ENCODE peak calls at places on chromosomes 2 and 18, in seven cellular contexts. H, R, V, A, O, E and C are unnamed samples. For H3K9me3, the result is how much of the 10 kb centered on the place peaks cover.

GRCh38 chr2:133486706-133487305 is 81.5 kb downstream of the NCKAP5 start:
- DNase-seq in H (no peak), R (no peak), V (no peak), A (no peak), O (no peak), E (no peak), C (no peak)

GRCh38 chr2:47321411-47322031 is 81.4 kb upstream of the MSH2 start:
- DNase-seq in H (no peak), R (no peak), V (no peak), A (no peak), O (no peak), E (no peak), C (no peak)

GRCh38 chr2:201517094-201517493 is 65.6 kb downstream of the STRADB start:
- DNase-seq in H (no peak), R (no peak), V (no peak), A (no peak), O (no peak), E (no peak), C (no peak)

GRCh38 chr2:241894056-241894641 is 24.6 kb downstream of the RTP5 start:
- DNase-seq in H (no peak), R (peak), V (no peak), A (peak), O (peak), E (no peak), C (no peak)

GRCh38 chr2:207926133-207927076 is 98.9 kb downstream of the PLEKHM3 start:
- DNase-seq in H (no peak), R (no peak), V (no peak), A (no peak), O (no peak), E (no peak), C (no peak)

GRCh38 chr18:74546751-74547530 is 12.6 kb downstream of the CNDP1 start:
- DNase-seq in H (no peak), R (no peak), V (no peak), A (no peak), O (no peak), E (no peak), C (no peak)

GRCh38 chr2:75589344-75590105 is 28.8 kb upstream of the EVA1A start:
- DNase-seq in H (no peak), R (no peak), V (no peak), A (no peak), O (no peak), E (no peak), C (no peak)

GRCh38 chr2:170711774-170712652 is 3.1 kb upstream of the SP5 start:
- DNase-seq in H (no peak), R (peak), V (peak), A (peak), O (no peak), E (peak), C (no peak)

GRCh38 chr18:59650266-59650820 is 46.9 kb downstream of the CCBE1 start:
- DNase-seq in H (no peak), R (no peak), V (no peak), A (no peak), O (no peak), E (no peak), C (no peak)

GRCh38 chr18:3653859-3654441 is 204.0 kb downstream of the TGIF1 start:
- DNase-seq in H (no peak), R (no peak), V (no peak), A (no peak), O (no peak), E (no peak), C (no peak)

GRCh38 chr2:47119001-47119400 is 36.1 kb downstream of the STPG4 start:
- DNase-seq in H (no peak), R (no peak), V (no peak), A (no peak), O (no peak), E (no peak), C (peak)

GRCh38 chr2:3662239-3662638 is 4.2 kb downstream of the ALLC start:
- DNase-seq in H (no peak), R (no peak), V (no peak), A (peak), O (no peak), E (no peak), C (no peak)

GRCh38 chr2:226835420-226835795 is 446 bp upstream of the RHBDD1 start:
- DNase-seq in H (no peak), R (no peak), V (no peak), A (peak), O (no peak), E (no peak), C (no peak)

GRCh38 chr2:10331702-10332401 is 29.1 kb downstream of the HPCAL1 start:
- DNase-seq in H (no peak), R (no peak), V (peak), A (peak), O (no peak), E (no peak), C (no peak)

GRCh38 chr18:57437782-57438668 is 2.9 kb downstream of the ONECUT2 start:
- DNase-seq in H (no peak), R (peak), V (no peak), A (peak), O (no peak), E (peak), C (peak)

GRCh38 chr2:54752439-54752838 is 29.0 kb downstream of the EML6 start:
- DNase-seq in H (no peak), R (no peak), V (no peak), A (no peak), O (no peak), E (no peak), C (no peak)

GRCh38 chr2:228417526-228417925 is 236.0 kb upstream of the SPHKAP start:
- DNase-seq in H (no peak), R (no peak), V (no peak), A (no peak), O (no peak), E (no peak), C (no peak)

GRCh38 chr18:4125246-4125938 is 329.7 kb downstream of the DLGAP1 start:
- DNase-seq in H (no peak), R (no peak), V (no peak), A (no peak), O (no peak), E (peak), C (peak)

GRCh38 chr2:165698621-165698946 is 95.5 kb downstream of the GALNT3 start:
- DNase-seq in H (no peak), R (no peak), V (no peak), A (no peak), O (no peak), E (peak), C (peak)

GRCh38 chr2:32947484-32948143 is 861 bp downstream of the LTBP1 start:
- DNase-seq in H (no peak), R (peak), V (peak), A (peak), O (no peak), E (peak), C (peak)

GRCh38 chr2:32945286-32945685 is 1.5 kb upstream of the LTBP1 start:
- DNase-seq in H (no peak), R (no peak), V (no peak), A (no peak), O (no peak), E (no peak), C (no peak)

GRCh38 chr2:32946314-32947075 is at the start of gene LTBP1:
- DNase-seq in H (peak), R (peak), V (peak), A (peak), O (peak), E (peak), C (peak)

GRCh38 chr2:32948266-32948665 is 1.5 kb downstream of the LTBP1 start:
- DNase-seq in H (no peak), R (no peak), V (no peak), A (no peak), O (no peak), E (no peak), C (no peak)

DNA sequence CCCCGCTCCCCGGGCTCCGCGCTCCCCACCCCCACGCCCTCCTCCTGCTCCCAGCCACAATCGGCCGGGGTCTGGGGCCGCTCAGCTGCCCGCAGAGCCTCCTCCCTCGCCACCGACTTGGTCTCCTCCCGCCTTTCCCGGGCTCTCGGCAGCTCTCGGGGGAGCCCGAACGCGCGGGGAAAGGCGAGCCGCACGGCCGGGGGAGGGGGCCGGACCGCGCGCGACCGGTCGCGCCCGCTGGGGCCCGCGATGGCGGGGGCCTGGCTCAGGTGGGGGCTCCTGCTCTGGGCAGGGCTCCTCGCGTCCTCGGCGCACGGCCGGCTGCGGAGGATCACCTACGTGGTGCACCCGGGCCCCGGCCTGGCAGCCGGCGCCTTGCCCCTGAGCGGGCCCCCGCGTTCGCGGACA is 327 bp downstream of the LTBP1 start:
- DNase-seq in H (no peak), R (no peak), V (no peak), A (no peak), O (no peak), E (peak), C (no peak)
- H3K4me3 ChIP-seq in H (peak), R (peak), V (peak), A (peak), O (peak), E (peak), C (peak)

GRCh38 chr18:55214969-55215368 is 255.7 kb upstream of the CCDC68 start:
- DNase-seq in H (no peak), R (no peak), V (no peak), A (no peak), O (no peak), E (no peak), C (no peak)
- H3K9me3 ChIP-seq in H (under half), R (under half), V (under half), A (under half), O (under half), E (under half), C (under half)

DNA sequence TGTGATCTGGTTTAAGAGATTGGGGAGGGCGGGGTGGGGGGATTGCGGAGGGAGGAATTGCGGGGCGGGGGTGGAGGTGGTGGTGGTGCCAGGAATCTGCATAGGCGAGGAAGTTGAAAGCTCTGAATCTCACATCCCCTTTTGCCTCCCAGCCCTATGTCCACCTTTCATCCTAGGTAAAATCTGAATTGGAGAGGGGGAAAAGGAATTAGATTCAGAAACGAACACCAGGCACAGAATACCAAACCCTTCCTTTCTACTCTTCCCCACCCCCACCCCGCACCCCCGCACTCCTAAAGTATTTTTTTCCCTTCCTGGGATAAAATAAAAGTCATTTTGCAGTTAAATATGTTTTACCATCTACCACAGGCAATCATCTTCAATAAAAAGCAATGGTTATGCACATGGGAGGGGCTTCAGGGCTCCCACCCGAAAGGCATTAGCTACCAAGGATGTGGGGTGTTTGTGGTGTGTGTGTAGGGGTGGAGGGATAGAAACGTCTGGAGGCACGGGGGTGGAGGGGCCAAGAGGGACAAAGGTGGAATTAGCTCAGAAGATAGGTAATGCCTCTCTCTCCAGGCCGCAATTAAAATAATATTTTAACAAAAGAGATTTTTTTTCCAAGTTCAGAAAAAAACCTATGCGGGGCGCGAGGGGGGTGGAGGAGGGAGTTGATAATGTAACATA is 1.8 kb downstream of the IGFBP5 start:
- DNase-seq in H (no peak), R (no peak), V (no peak), A (peak), O (no peak), E (no peak), C (peak)
- H3K4me3 ChIP-seq in H (peak), R (peak), V (no peak), A (peak), O (peak), E (peak), C (peak)

DNA sequence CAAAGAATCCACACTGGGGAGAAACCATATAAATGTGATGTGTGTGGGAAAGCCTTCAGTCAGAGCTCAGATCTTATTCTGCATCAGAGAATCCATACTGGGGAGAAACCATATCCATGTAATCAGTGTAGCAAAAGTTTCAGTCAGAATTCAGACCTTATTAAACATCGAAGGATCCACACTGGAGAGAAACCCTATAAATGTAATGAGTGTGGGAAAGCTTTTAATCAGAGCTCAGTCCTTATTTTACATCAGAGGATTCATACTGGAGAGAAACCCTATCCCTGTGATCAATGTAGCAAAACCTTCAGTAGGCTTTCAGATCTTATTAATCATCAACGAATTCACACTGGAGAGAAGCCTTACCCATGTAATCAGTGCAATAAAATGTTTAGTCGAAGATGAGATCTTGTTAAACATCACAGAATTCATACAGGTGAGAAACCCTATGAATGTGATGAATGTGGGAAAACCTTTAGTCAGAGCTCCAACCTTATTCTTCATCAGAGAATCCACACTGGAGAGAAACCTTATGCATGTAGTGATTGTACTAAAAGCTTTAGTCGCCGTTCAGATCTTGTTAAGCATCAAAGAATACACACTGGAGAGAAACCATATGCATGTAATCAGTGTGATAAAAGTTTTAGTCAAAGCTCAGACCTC is 16.7 kb upstream of the ZSCAN30 start:
- DNase-seq in H (no peak), R (no peak), V (no peak), A (no peak), O (no peak), E (no peak), C (no peak)
- H3K9me3 ChIP-seq in H (half or more), R (half or more), V (under half), A (under half), O (half or more), E (under half), C (under half)

DNA sequence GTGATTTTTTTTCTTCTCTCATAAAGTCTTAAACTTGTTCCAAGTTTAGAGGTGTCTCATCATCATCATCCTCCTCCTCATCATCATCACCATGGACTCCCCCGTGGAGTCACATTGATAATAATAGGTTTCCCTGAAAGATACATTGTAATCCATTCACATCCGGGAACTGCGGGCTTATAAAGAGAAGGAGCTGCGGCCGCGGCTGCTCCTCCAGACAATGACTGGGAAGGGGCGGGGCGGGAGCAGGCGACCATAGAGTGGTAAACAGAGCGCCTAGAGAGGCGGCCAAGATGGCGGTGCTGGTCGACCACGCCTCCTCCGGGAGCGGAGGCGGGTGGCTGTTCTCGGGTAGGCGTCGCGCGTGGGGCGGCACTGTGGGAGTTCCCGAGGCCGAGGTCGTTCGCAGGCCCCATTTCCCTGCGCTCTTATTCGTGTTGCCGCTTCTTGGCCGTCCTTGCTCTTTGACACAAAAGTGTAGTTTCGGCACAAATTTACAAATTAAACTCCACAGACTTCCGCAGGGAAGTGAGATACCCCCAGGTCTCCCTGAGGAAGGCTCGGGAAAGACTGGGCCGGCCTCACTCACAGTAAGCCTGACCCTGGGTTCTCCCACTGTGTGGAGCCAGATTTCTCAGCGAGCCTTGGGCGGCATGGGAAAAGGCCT is 1.8 kb upstream of the TCF4 start:
- DNase-seq in H (peak), R (peak), V (peak), A (peak), O (peak), E (peak), C (peak)
- H3K4me3 ChIP-seq in H (peak), R (peak), V (peak), A (peak), O (peak), E (peak), C (peak)

DNA sequence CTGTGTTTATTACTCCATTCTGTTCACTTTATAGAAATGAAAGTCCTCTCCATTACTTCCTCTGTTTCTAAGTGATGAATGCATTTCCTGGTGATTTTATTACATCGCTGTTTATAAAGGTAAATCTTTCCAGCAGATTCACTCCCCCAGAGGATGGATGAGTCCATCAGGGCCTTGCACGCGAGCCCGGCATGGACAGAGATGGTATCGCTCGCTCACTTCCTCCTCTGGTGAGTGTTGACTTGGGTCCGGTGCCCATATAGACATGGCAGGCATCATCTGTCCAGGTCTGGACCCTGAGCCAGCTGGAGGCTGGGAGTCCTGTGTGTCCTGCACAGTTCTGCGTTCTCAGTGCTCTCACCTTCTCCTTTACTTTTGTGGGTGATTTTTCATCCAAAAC is 733.6 kb upstream of the SALL3 start:
- DNase-seq in H (no peak), R (no peak), V (no peak), A (no peak), O (no peak), E (no peak), C (no peak)
- H3K9me3 ChIP-seq in H (under half), R (under half), V (under half), A (under half), O (under half), E (under half), C (under half)

DNA sequence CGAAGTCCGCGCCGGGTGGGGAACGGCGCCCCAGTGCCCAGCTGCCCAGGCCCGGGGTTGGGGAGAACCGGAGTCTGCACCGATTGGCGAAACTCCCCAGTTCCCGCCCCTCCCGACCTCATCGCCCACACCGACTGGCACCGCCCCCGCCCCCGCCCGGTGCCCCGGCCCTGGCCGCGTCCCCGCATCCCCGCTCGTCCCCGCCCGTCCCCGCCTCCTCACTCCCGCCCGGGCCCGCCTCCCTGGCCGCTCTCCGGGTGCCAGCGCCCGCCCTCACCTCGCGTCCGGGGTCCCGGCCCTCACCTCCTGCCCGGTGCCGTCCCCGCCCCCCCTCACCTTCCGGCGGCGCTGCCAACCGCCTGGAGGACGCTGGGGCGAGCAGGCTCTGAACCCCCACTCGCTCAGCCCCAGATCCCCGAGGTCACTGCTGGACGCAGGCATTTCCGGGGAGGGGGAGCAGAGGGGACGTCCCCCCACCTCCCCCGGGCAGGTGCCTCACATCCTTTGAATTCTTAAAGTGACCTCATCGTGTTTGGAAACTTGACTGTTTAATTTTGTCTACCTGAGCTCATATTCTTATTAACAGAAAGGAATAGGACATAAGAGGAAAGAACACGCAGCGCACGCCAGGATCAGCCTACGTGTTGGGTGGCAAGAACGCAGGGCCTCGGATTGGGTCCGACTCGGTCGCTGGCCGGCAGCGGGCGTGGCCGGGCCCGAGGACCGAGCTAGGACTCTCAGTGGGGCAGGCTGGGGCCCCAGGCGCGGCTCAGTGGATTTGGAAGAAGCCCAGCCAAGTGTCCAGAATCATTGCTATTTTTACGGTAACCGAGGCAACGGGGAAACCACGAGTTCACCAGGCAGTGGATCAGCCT is at the start of gene FAM110C:
- DNase-seq in H (peak), R (peak), V (peak), A (peak), O (no peak), E (peak), C (peak)
- H3K4me3 ChIP-seq in H (peak), R (peak), V (peak), A (peak), O (peak), E (peak), C (peak)